ENCODE peak calls at places on chromosomes 16 and 17, in ten cellular contexts. N is GM12865, B is cardiac fibroblast, V is astrocyte of the spinal cord, J is body of pancreas, M is IMR-90, F is foreskin fibroblast, Q is fibroblast of the aortic adventitia, I is Peyer's patch, G is fibroblast of mammary gland. P is an unnamed sample.

GRCh38 chr17:30318190-30318589 is 15.7 kb downstream of the TMIGD1 start:
- DNase-seq in Q (no peak), I (no peak), G (no peak), V (no peak), B (no peak), M (no peak), F (no peak), N (no peak), J (no peak), P (no peak)

GRCh38 chr17:3015890-3016289 is 47.5 kb downstream of the OR1D5 start:
- DNase-seq in J (no peak), G (peak), V (no peak), I (no peak), F (peak), M (peak), N (no peak), Q (peak), B (no peak), P (no peak)

GRCh38 chr16:2449118-2449517 is 10.8 kb upstream of the TEDC2 start:
- DNase-seq in N (no peak), I (no peak), J (no peak), G (no peak), Q (no peak), V (no peak), B (no peak), M (no peak), F (no peak), P (no peak)

GRCh38 chr17:75271955-75272847 is 1.2 kb upstream of the MIF4GD start:
- DNase-seq in N (peak), G (peak), I (no peak), F (peak), V (peak), J (no peak), Q (no peak), M (peak), B (peak), P (peak)

GRCh38 chr17:72661093-72661944 is 431.2 kb downstream of the SLC39A11 start:
- DNase-seq in M (no peak), B (no peak), F (no peak), V (no peak), I (no peak), N (no peak), J (peak), Q (no peak), G (no peak), P (no peak)

GRCh38 chr17:53896047-53896446 is 73.3 kb downstream of the KIF2B start:
- DNase-seq in V (no peak), N (no peak), I (no peak), J (no peak), Q (no peak), F (no peak), M (no peak), G (no peak), B (peak), P (no peak)

GRCh38 chr17:65402513-65403086 is 158.8 kb downstream of the AXIN2 start:
- DNase-seq in I (no peak), G (no peak), V (no peak), F (no peak), B (no peak), Q (no peak), M (no peak), N (no peak), J (no peak), P (no peak)

GRCh38 chr17:62871291-62871690 is 63.2 kb upstream of the MARCHF10 start:
- DNase-seq in I (no peak), J (no peak), N (no peak), M (no peak), Q (no peak), F (no peak), G (no peak), B (no peak), V (no peak), P (no peak)

GRCh38 chr17:61389670-61390478 is 9.8 kb upstream of the TBX2 start:
- DNase-seq in M (peak), J (no peak), B (peak), Q (peak), I (peak), V (no peak), F (no peak), N (peak), G (no peak), P (peak)

GRCh38 chr16:19689342-19689741 is 28.7 kb downstream of the KNOP1 start:
- DNase-seq in V (no peak), Q (no peak), F (no peak), J (no peak), N (no peak), I (no peak), B (no peak), M (no peak), G (no peak), P (no peak)

GRCh38 chr16:59651662-59652061 is 917.5 kb upstream of the GOT2 start:
- DNase-seq in B (no peak), I (no peak), V (no peak), J (no peak), F (no peak), M (no peak), Q (no peak), N (no peak), G (no peak), P (no peak)

GRCh38 chr16:8866884-8867482 is 1.8 kb downstream of the CARHSP1 start:
- DNase-seq in Q (no peak), N (no peak), V (no peak), J (no peak), G (no peak), F (no peak), M (no peak), B (no peak), I (no peak), P (no peak)

GRCh38 chr16:19375561-19376158 is 42.0 kb upstream of the TMC5 start:
- DNase-seq in N (peak), J (peak), B (peak), G (peak), F (peak), I (peak), Q (peak), M (peak), V (peak), P (peak)

GRCh38 chr16:57485916-57486857 is at the start of gene DOK4:
- DNase-seq in I (peak), F (peak), Q (peak), V (peak), G (peak), B (peak), J (peak), M (peak), N (peak), P (peak)

GRCh38 chr17:37494401-37494831 is 4.7 kb downstream of the DUSP14 start:
- DNase-seq in Q (peak), B (peak), N (no peak), I (no peak), F (no peak), G (peak), M (no peak), V (no peak), J (no peak), P (no peak)

GRCh38 chr16:81318711-81319110 is 3.9 kb downstream of the GAN start:
- DNase-seq in G (no peak), M (no peak), J (no peak), I (no peak), V (no peak), Q (no peak), B (no peak), F (no peak), N (no peak), P (no peak)

GRCh38 chr16:68444058-68444657 is 4.2 kb downstream of the SMPD3 start:
- DNase-seq in V (peak), Q (peak), I (no peak), G (peak), M (peak), N (peak), J (peak), B (peak), F (peak), P (peak)

GRCh38 chr17:40068917-40069750 is 6.4 kb downstream of the THRA start:
- DNase-seq in F (peak), B (peak), J (peak), Q (peak), M (peak), G (peak), V (peak), I (peak), N (peak), P (peak)

GRCh38 chr16:21618261-21618660 is 18.9 kb downstream of the METTL9 start:
- DNase-seq in G (no peak), J (no peak), N (no peak), Q (no peak), B (no peak), M (no peak), F (no peak), V (no peak), I (no peak), P (no peak)

GRCh38 chr17:79975498-79976134 is 60.1 kb downstream of the TBC1D16 start:
- DNase-seq in G (no peak), Q (no peak), I (no peak), M (no peak), F (no peak), V (no peak), J (no peak), B (no peak), N (no peak), P (no peak)

GRCh38 chr16:57810197-57811024 is 8.1 kb upstream of the KIFC3 start:
- DNase-seq in B (peak), N (peak), F (peak), Q (no peak), V (peak), J (peak), G (peak), I (peak), M (peak), P (peak)

GRCh38 chr16:27960619-27961295 is 102.8 kb downstream of the GSG1L start:
- DNase-seq in Q (no peak), V (no peak), B (no peak), J (no peak), N (no peak), M (no peak), F (no peak), I (no peak), G (no peak), P (no peak)

GRCh38 chr17:80844418-80844990 is 147.1 kb upstream of the CHMP6 start:
- DNase-seq in G (no peak), J (no peak), V (no peak), M (no peak), Q (no peak), I (no peak), N (no peak), F (no peak), B (no peak), P (no peak)

GRCh38 chr17:45311762-45312476 is 4.9 kb downstream of the MAP3K14 start:
- DNase-seq in J (peak), N (peak), F (no peak), I (peak), V (peak), B (peak), G (no peak), Q (no peak), M (peak), P (no peak)

GRCh38 chr16:9054460-9054859 is 37.0 kb upstream of the HAPSTR1 start:
- DNase-seq in B (no peak), Q (no peak), M (no peak), J (no peak), G (peak), N (no peak), V (no peak), F (no peak), I (no peak), P (no peak)

GRCh38 chr17:48294989-48295892 is 134.8 kb downstream of the SKAP1 start:
- DNase-seq in B (peak), I (no peak), F (peak), G (peak), J (no peak), N (peak), Q (peak), V (no peak), M (no peak), P (peak)

GRCh38 chr17:48391460-48391859 is 38.6 kb downstream of the SKAP1 start:
- DNase-seq in Q (no peak), I (no peak), B (no peak), F (no peak), J (no peak), N (no peak), V (no peak), M (no peak), G (no peak), P (no peak)

GRCh38 chr17:80524150-80524712 is 20.4 kb upstream of the RPTOR start:
- DNase-seq in G (no peak), F (no peak), Q (peak), B (no peak), N (no peak), J (no peak), I (no peak), V (no peak), M (no peak), P (no peak)

GRCh38 chr17:2849327-2849670 is 53.1 kb downstream of the RAP1GAP2 start:
- DNase-seq in N (no peak), V (no peak), F (no peak), Q (no peak), I (no peak), B (no peak), G (no peak), M (no peak), J (no peak), P (no peak)

GRCh38 chr16:27505297-27506236 is 44.1 kb downstream of the GTF3C1 start:
- DNase-seq in B (no peak), I (no peak), Q (no peak), V (no peak), M (no peak), G (peak), N (no peak), F (no peak), J (no peak), P (peak)

GRCh38 chr16:88200896-88201185 is 181.9 kb upstream of the ZNF469 start:
- DNase-seq in G (peak), F (no peak), M (no peak), J (no peak), V (no peak), N (no peak), I (no peak), Q (no peak), B (no peak), P (no peak)

GRCh38 chr16:29702307-29702706 is 23.3 kb downstream of the QPRT start:
- DNase-seq in I (no peak), V (no peak), Q (no peak), G (no peak), M (no peak), B (no peak), N (peak), F (no peak), J (no peak), P (no peak)

GRCh38 chr17:82703935-82704865 is 5.7 kb upstream of the RAB40B start:
- DNase-seq in Q (no peak), F (no peak), J (no peak), I (no peak), M (no peak), B (no peak), G (no peak), N (no peak), V (no peak), P (no peak)

GRCh38 chr16:54934536-54935410 is 4.1 kb downstream of the IRX5 start:
- DNase-seq in N (no peak), B (no peak), F (peak), V (peak), J (no peak), G (no peak), Q (peak), M (no peak), I (no peak), P (peak)

GRCh38 chr17:75019710-75020109 is 7.2 kb downstream of the MRPL58 start:
- DNase-seq in I (no peak), N (no peak), B (no peak), G (no peak), Q (no peak), V (no peak), M (no peak), F (no peak), J (no peak), P (no peak)

GRCh38 chr17:27529230-27529796 is 73.1 kb downstream of the KSR1 start:
- DNase-seq in V (peak), F (no peak), Q (peak), B (peak), M (peak), G (no peak), N (no peak), J (peak), I (no peak), P (peak)

GRCh38 chr16:31477220-31478216 is 5.4 kb upstream of the SLC5A2 start:
- DNase-seq in J (peak), I (peak), M (no peak), B (no peak), V (no peak), Q (no peak), N (no peak), F (no peak), G (no peak), P (no peak)
- TF ChIP-seq CTCF in J (peak), I (peak), M (no peak), B (no peak), V (no peak), Q (no peak), N (no peak), F (no peak), G (no peak), P (no peak)

GRCh38 chr16:79691001-79691400 is 90.5 kb upstream of the MAF start:
- DNase-seq in Q (no peak), M (no peak), I (no peak), B (no peak), J (no peak), V (no peak), G (peak), F (no peak), N (no peak), P (no peak)
- H3K4me3 ChIP-seq in Q (no peak), M (no peak), I (no peak), B (no peak), J (no peak), V (no peak), G (no peak), F (no peak), N (no peak), P (no peak)

GRCh38 chr17:44084921-44085320 is 14.4 kb downstream of the G6PC3 start:
- DNase-seq in J (no peak), I (no peak), G (no peak), M (no peak), F (no peak), B (no peak), V (no peak), Q (no peak), N (no peak), P (no peak)

GRCh38 chr17:44081681-44082080 is 11.1 kb downstream of the G6PC3 start:
- DNase-seq in N (no peak), M (no peak), F (no peak), Q (peak), G (peak), B (peak), V (no peak), J (no peak), I (no peak), P (no peak)

GRCh38 chr17:44084131-44084538 is 13.6 kb downstream of the G6PC3 start:
- DNase-seq in Q (no peak), I (no peak), N (no peak), M (no peak), J (no peak), F (no peak), V (no peak), G (no peak), B (no peak), P (no peak)

GRCh38 chr17:44082206-44082605 is 11.7 kb downstream of the G6PC3 start:
- DNase-seq in V (no peak), B (no peak), J (no peak), F (no peak), I (no peak), N (no peak), Q (no peak), M (no peak), G (no peak), P (no peak)

DNA sequence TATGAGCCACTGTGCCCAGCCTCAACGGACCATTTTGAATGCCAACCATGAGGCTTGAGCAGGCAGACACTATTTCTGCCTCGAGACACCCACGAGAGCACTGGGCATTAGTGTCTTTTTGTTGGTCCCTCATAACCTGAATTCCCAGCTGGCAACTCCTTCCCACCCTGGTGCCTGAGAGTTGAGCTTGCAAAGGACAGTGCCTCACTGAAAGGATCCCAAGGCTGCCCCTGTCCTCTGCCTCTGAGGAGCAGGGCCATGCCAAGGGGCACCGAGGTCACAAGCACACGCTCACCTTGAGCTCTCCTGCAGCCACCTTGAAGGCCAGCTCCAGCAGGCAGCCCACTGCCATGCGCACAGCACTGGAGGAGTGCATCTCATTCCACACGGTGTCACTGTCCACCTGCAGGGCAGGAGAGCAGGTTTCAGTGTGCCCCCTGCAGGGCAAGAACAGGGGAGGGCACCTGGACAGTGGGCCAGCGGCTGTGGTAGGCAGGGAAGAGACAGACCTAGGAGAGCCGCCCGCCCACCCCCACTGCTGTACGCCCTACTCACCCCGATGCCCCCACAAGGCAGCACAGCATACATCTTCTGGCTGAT is 12.8 kb downstream of the G6PC3 start:
- DNase-seq in I (no peak), B (no peak), J (no peak), F (no peak), M (no peak), V (no peak), N (peak), Q (no peak), G (no peak), P (no peak)
- TF ChIP-seq CTCF in I (peak), B (peak), J (no peak), F (peak), M (peak), V (peak), N (peak), Q (no peak), G (peak), P (peak)

DNA sequence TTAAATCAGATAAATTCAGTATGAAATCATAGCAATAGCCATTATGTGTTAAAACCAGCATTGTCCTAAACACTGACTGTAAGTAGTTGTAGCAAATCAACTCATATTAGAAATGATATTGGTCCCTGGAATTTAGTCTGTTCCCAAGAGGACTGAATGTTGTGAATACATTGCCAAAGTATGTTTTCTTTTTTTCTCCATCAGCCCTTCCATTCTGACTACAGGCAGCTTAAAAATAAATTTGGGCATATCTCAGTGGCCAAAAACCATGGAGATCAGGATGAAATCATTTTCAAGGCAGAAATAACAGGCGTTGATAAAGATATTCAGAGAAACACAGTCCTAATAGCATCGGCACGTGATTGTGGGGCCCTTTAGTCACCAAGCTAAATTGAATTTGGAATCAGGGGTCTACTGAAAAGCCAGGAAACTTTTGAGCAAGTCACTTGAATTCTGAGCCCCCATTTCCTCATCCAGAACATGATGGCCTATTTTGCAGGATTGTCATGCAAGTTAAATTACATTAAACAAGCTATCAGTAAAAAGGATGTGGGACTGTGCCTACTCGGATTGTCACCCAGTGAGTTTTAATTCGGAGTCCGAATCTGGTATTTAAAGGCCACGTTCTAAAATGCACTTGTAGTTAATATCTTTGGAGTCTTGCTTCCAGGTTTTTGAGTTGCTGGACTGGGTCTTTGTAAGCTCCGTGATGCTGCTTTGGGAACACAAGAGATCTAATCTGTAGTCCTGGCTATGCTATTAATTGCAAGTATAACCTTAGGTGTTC is 17.0 kb downstream of the HLF start:
- DNase-seq in V (no peak), B (peak), F (no peak), G (no peak), Q (peak), M (no peak), N (no peak), I (no peak), J (no peak), P (no peak)
- H3K4me3 ChIP-seq in V (no peak), B (no peak), F (no peak), G (no peak), Q (no peak), M (no peak), N (no peak), I (no peak), J (no peak), P (no peak)

GRCh38 chr17:21019976-21020575 is 22.7 kb downstream of the USP22 start:
- DNase-seq in B (peak), M (no peak), V (no peak), Q (no peak), F (no peak), N (peak), I (peak), J (peak), G (peak), P (no peak)
- TF ChIP-seq CTCF in B (peak), M (peak), V (peak), Q (peak), F (peak), N (peak), I (peak), J (peak), G (peak), P (peak)

GRCh38 chr17:35732806-35733136 is 1.3 kb downstream of the RASL10B start:
- DNase-seq in J (no peak), Q (no peak), G (no peak), I (no peak), N (no peak), F (no peak), B (no peak), M (no peak), V (no peak), P (no peak)
- H3K4me3 ChIP-seq in J (no peak), Q (no peak), G (no peak), I (no peak), N (no peak), F (peak), B (peak), M (no peak), V (peak), P (peak)

GRCh38 chr16:85417156-85417860 is 195.8 kb upstream of the GSE1 start:
- DNase-seq in I (no peak), Q (no peak), V (no peak), G (no peak), F (no peak), M (no peak), J (peak), N (no peak), B (no peak), P (no peak)

GRCh38 chr16:85420501-85421337 is 192.4 kb upstream of the GSE1 start:
- DNase-seq in B (peak), G (peak), Q (peak), N (peak), V (peak), F (no peak), J (peak), M (peak), I (peak), P (peak)

GRCh38 chr16:85419503-85420408 is 193.4 kb upstream of the GSE1 start:
- DNase-seq in V (no peak), M (no peak), I (no peak), Q (no peak), J (peak), F (no peak), N (no peak), B (no peak), G (no peak), P (no peak)

GRCh38 chr16:85421338-85422123 is 191.6 kb upstream of the GSE1 start:
- DNase-seq in N (no peak), G (no peak), M (no peak), I (no peak), F (no peak), V (no peak), B (no peak), Q (no peak), J (peak), P (no peak)

GRCh38 chr16:85418978-85419491 is 194.1 kb upstream of the GSE1 start:
- DNase-seq in B (no peak), M (no peak), G (no peak), J (peak), F (no peak), N (no peak), I (no peak), V (no peak), Q (no peak), P (no peak)
- TF ChIP-seq CTCF in B (no peak), M (no peak), G (no peak), J (no peak), F (no peak), N (no peak), I (no peak), V (no peak), Q (no peak), P (no peak)

P was measured in cardiac muscle cell.